ENCODE peak calls at places on chromosomes 7 and 10, in eight cellular contexts. One of them, this sample, is unnamed.

GRCh38 chr10:131898061-131898460 is 2.7 kb upstream of the PPP2R2D start:
- DNase-seq in T follicular helper cell: no peak
- DNase-seq in GM04503: no peak
- DNase-seq in right atrium auricular region: no peak
- DNase-seq in astrocyte of the spinal cord: no peak
- DNase-seq in CD4-positive, alpha-beta T cell: no peak
- DNase-seq in stimulated activated CD4-positive, alpha-beta T cell treated with anti-CD3 and anti-CD28 coated beads, Interleukin-15, amount 100 ng/mL, for 24 hours: no peak
- DNase-seq in RCC 7860: no peak
- DNase-seq in this sample: no peak

GRCh38 chr10:72784551-72785421 is 92.8 kb downstream of the MCU start:
- DNase-seq in right atrium auricular region: no peak
- DNase-seq in T follicular helper cell: no peak
- DNase-seq in RCC 7860: peak; percentile 14
- DNase-seq in GM04503: peak; percentile 67
- DNase-seq in astrocyte of the spinal cord: peak; percentile 81
- DNase-seq in CD4-positive, alpha-beta T cell: no peak
- DNase-seq in stimulated activated CD4-positive, alpha-beta T cell treated with anti-CD3 and anti-CD28 coated beads, Interleukin-15, amount 100 ng/mL, for 24 hours: no peak
- DNase-seq in this sample: peak; percentile 82

GRCh38 chr10:97500297-97500575 is 1.5 kb downstream of the UBTD1 start:
- DNase-seq in stimulated activated CD4-positive, alpha-beta T cell treated with anti-CD3 and anti-CD28 coated beads, Interleukin-15, amount 100 ng/mL, for 24 hours: no peak
- DNase-seq in right atrium auricular region: no peak
- DNase-seq in CD4-positive, alpha-beta T cell: no peak
- DNase-seq in astrocyte of the spinal cord: no peak
- DNase-seq in T follicular helper cell: no peak
- DNase-seq in RCC 7860: no peak
- DNase-seq in GM04503: no peak
- DNase-seq in this sample: no peak

GRCh38 chr7:157773361-157773760 is 436.6 kb downstream of the DNAJB6 start:
- DNase-seq in right atrium auricular region: no peak
- DNase-seq in T follicular helper cell: no peak
- DNase-seq in GM04503: no peak
- DNase-seq in astrocyte of the spinal cord: no peak
- DNase-seq in RCC 7860: no peak
- DNase-seq in CD4-positive, alpha-beta T cell: no peak
- DNase-seq in stimulated activated CD4-positive, alpha-beta T cell treated with anti-CD3 and anti-CD28 coated beads, Interleukin-15, amount 100 ng/mL, for 24 hours: no peak
- DNase-seq in this sample: no peak

GRCh38 chr7:91034459-91035368 is 229.5 kb upstream of the FZD1 start:
- DNase-seq in stimulated activated CD4-positive, alpha-beta T cell treated with anti-CD3 and anti-CD28 coated beads, Interleukin-15, amount 100 ng/mL, for 24 hours: peak; percentile 29
- DNase-seq in right atrium auricular region: peak; percentile 61
- DNase-seq in T follicular helper cell: no peak
- DNase-seq in CD4-positive, alpha-beta T cell: no peak
- DNase-seq in astrocyte of the spinal cord: peak; percentile 68
- DNase-seq in RCC 7860: peak; percentile 23
- DNase-seq in GM04503: no peak
- DNase-seq in this sample: peak; percentile 17

GRCh38 chr10:24435374-24435773 is 226.4 kb downstream of the KIAA1217 start:
- DNase-seq in GM04503: no peak
- DNase-seq in astrocyte of the spinal cord: peak; percentile 64
- DNase-seq in RCC 7860: peak; percentile 55
- DNase-seq in T follicular helper cell: no peak
- DNase-seq in CD4-positive, alpha-beta T cell: no peak
- DNase-seq in stimulated activated CD4-positive, alpha-beta T cell treated with anti-CD3 and anti-CD28 coated beads, Interleukin-15, amount 100 ng/mL, for 24 hours: no peak
- DNase-seq in right atrium auricular region: no peak
- DNase-seq in this sample: peak; percentile 83

GRCh38 chr7:70638381-70639128 is 493.4 kb upstream of the GALNT17 start:
- DNase-seq in GM04503: no peak
- DNase-seq in CD4-positive, alpha-beta T cell: no peak
- DNase-seq in right atrium auricular region: no peak
- DNase-seq in RCC 7860: no peak
- DNase-seq in astrocyte of the spinal cord: no peak
- DNase-seq in stimulated activated CD4-positive, alpha-beta T cell treated with anti-CD3 and anti-CD28 coated beads, Interleukin-15, amount 100 ng/mL, for 24 hours: no peak
- DNase-seq in T follicular helper cell: no peak
- DNase-seq in this sample: no peak

GRCh38 chr7:155509725-155510551 is 36.4 kb downstream of the CNPY1 start:
- DNase-seq in right atrium auricular region: no peak
- DNase-seq in stimulated activated CD4-positive, alpha-beta T cell treated with anti-CD3 and anti-CD28 coated beads, Interleukin-15, amount 100 ng/mL, for 24 hours: peak; percentile 23
- DNase-seq in RCC 7860: no peak
- DNase-seq in astrocyte of the spinal cord: no peak
- DNase-seq in T follicular helper cell: no peak
- DNase-seq in CD4-positive, alpha-beta T cell: no peak
- DNase-seq in GM04503: no peak
- DNase-seq in this sample: no peak

GRCh38 chr7:36190447-36191291 is 37.6 kb downstream of the EEPD1 start:
- DNase-seq in astrocyte of the spinal cord: no peak
- DNase-seq in right atrium auricular region: no peak
- DNase-seq in CD4-positive, alpha-beta T cell: no peak
- DNase-seq in GM04503: no peak
- DNase-seq in stimulated activated CD4-positive, alpha-beta T cell treated with anti-CD3 and anti-CD28 coated beads, Interleukin-15, amount 100 ng/mL, for 24 hours: no peak
- DNase-seq in RCC 7860: no peak
- DNase-seq in T follicular helper cell: no peak
- DNase-seq in this sample: no peak

GRCh38 chr7:63899691-63900393 is 98.8 kb upstream of the ZNF722 start:
- DNase-seq in RCC 7860: no peak
- DNase-seq in stimulated activated CD4-positive, alpha-beta T cell treated with anti-CD3 and anti-CD28 coated beads, Interleukin-15, amount 100 ng/mL, for 24 hours: peak; percentile 80
- DNase-seq in GM04503: no peak
- DNase-seq in CD4-positive, alpha-beta T cell: peak; percentile 79
- DNase-seq in astrocyte of the spinal cord: no peak
- DNase-seq in T follicular helper cell: peak; percentile 70
- DNase-seq in right atrium auricular region: no peak
- DNase-seq in this sample: peak; percentile 2

GRCh38 chr7:76244781-76245391 is 43.2 kb downstream of the SRRM3 start:
- DNase-seq in GM04503: no peak
- DNase-seq in CD4-positive, alpha-beta T cell: no peak
- DNase-seq in RCC 7860: no peak
- DNase-seq in T follicular helper cell: no peak
- DNase-seq in right atrium auricular region: no peak
- DNase-seq in stimulated activated CD4-positive, alpha-beta T cell treated with anti-CD3 and anti-CD28 coated beads, Interleukin-15, amount 100 ng/mL, for 24 hours: no peak
- DNase-seq in astrocyte of the spinal cord: no peak
- DNase-seq in this sample: no peak

This sample was measured in RPMI7951.